ENCODE peak calls at places on chromosome 12, in four cellular contexts. X, H, B and M are unnamed samples.
A peak's percentile ranks its signal among the peaks of the same experiment; 100 is the strongest.

GRCh38 chr12:100141998-100142850 is 450 bp downstream of the BLTP3B start:
- DNase-seq in X (peak; percentile 51), H (no peak), B (peak; percentile 46), M (no peak)

GRCh38 chr12:106112094-106112822 is 26.5 kb downstream of the NUAK1 start:
- DNase-seq in X (no peak), H (peak; percentile 81), B (no peak), M (no peak)

GRCh38 chr12:6764011-6764828 is 1.9 kb upstream of the PTMS start:
- DNase-seq in X (peak; percentile 97), H (peak; percentile 96), B (peak; percentile 32), M (no peak)

GRCh38 chr12:89067436-89067835 is 284.9 kb downstream of the DUSP6 start:
- DNase-seq in X (peak; percentile 61), H (no peak), B (no peak), M (no peak)

GRCh38 chr12:122449317-122449716 is 26.8 kb upstream of the CLIP1 start:
- DNase-seq in X (peak; percentile 26), H (no peak), B (peak; percentile 16), M (no peak)

GRCh38 chr12:14554281-14555008 is 13.2 kb downstream of the PLBD1 start:
- DNase-seq in X (peak; percentile 13), H (no peak), B (no peak), M (no peak)

GRCh38 chr12:27578689-27579372 is 54.8 kb downstream of the PPFIBP1 start:
- DNase-seq in X (no peak), H (no peak), B (no peak), M (no peak)

GRCh38 chr12:67155863-67156262 is 113.3 kb upstream of the CAND1 start:
- DNase-seq in X (no peak), H (no peak), B (no peak), M (no peak)

GRCh38 chr12:1691123-1692007 is 495 bp downstream of the ADIPOR2 start:
- DNase-seq in X (peak; percentile 65), H (no peak), B (no peak), M (peak; percentile 92)

GRCh38 chr12:70724444-70724843 is 87.2 kb upstream of the PTPRB start:
- DNase-seq in X (no peak), H (no peak), B (no peak), M (no peak)

GRCh38 chr12:79055926-79056674 is 191.5 kb downstream of the SYT1 start:
- DNase-seq in X (peak; percentile 2), H (no peak), B (no peak), M (no peak)

GRCh38 chr12:82958966-82959365 is 272.3 kb downstream of the TMTC2 start:
- DNase-seq in X (no peak), H (no peak), B (no peak), M (no peak)

GRCh38 chr12:68477256-68477655 is 133.4 kb upstream of the RAP1B start:
- DNase-seq in X (no peak), H (no peak), B (no peak), M (no peak)

GRCh38 chr12:116201908-116202307 is 75.6 kb downstream of the MED13L start:
- DNase-seq in X (peak; percentile 60), H (no peak), B (no peak), M (no peak)

GRCh38 chr12:52884526-52885293 is 20.2 kb downstream of the KRT8 start:
- DNase-seq in X (peak; percentile 86), H (no peak), B (peak; percentile 87), M (no peak)

GRCh38 chr12:54657048-54657696 is 9.0 kb upstream of the DCD start:
- DNase-seq in X (no peak), H (no peak), B (no peak), M (no peak)

GRCh38 chr12:99960312-99960711 is 24.4 kb downstream of the ANKS1B start:
- DNase-seq in X (peak; percentile 7), H (no peak), B (no peak), M (no peak)

GRCh38 chr12:127712561-127712960 is 554.4 kb upstream of the TMEM132C start:
- DNase-seq in X (no peak), H (no peak), B (no peak), M (no peak)